ENCODE peak calls at places on chromosome 22, in five cellular contexts. Y is MM.1S, Z is endothelial cell of umbilical vein, D is IMR-90, R is mesenchymal stem cell. Q is an unnamed sample.

GRCh38 chr22:27919222-27919942 is at the start of gene PITPNB:
- DNase-seq in Y (peak; percentile 98), Z (peak; percentile 99), D (peak; percentile 97), R (peak; percentile 97), Q (peak; percentile 99)

GRCh38 chr22:27149886-27150529 is 492.6 kb downstream of the MIAT start:
- DNase-seq in Y (no peak), Z (no peak), D (peak; percentile 37), R (peak; percentile 80), Q (no peak)

GRCh38 chr22:31244044-31244942 is 32.2 kb downstream of the LIMK2 start:
- DNase-seq in Y (no peak), Z (peak; percentile 82), D (peak; percentile 80), R (peak; percentile 94), Q (no peak)

GRCh38 chr22:46119729-46120419 is 30.5 kb upstream of the PPARA start:
- DNase-seq in Y (no peak), Z (no peak), D (peak; percentile 74), R (no peak), Q (no peak)

GRCh38 chr22:35888181-35888870 is 140.3 kb downstream of the RBFOX2 start:
- DNase-seq in Y (no peak), Z (no peak), D (no peak), R (no peak), Q (no peak)

GRCh38 chr22:25510926-25511325 is 53.5 kb upstream of the GRK3 start:
- DNase-seq in Y (no peak), Z (no peak), D (no peak), R (no peak), Q (no peak)

GRCh38 chr22:18931905-18932652 is 4.0 kb downstream of the PRODH start:
- DNase-seq in Y (no peak), Z (no peak), D (no peak), R (no peak), Q (no peak)

GRCh38 chr22:40426671-40427070 is 56.3 kb downstream of the SGSM3 start:
- DNase-seq in Y (no peak), Z (peak; percentile 28), D (peak; percentile 88), R (peak; percentile 53), Q (no peak)

GRCh38 chr22:40153186-40153585 is 24.5 kb upstream of the TNRC6B start:
- DNase-seq in Y (no peak), Z (no peak), D (no peak), R (no peak), Q (no peak)

DNA sequence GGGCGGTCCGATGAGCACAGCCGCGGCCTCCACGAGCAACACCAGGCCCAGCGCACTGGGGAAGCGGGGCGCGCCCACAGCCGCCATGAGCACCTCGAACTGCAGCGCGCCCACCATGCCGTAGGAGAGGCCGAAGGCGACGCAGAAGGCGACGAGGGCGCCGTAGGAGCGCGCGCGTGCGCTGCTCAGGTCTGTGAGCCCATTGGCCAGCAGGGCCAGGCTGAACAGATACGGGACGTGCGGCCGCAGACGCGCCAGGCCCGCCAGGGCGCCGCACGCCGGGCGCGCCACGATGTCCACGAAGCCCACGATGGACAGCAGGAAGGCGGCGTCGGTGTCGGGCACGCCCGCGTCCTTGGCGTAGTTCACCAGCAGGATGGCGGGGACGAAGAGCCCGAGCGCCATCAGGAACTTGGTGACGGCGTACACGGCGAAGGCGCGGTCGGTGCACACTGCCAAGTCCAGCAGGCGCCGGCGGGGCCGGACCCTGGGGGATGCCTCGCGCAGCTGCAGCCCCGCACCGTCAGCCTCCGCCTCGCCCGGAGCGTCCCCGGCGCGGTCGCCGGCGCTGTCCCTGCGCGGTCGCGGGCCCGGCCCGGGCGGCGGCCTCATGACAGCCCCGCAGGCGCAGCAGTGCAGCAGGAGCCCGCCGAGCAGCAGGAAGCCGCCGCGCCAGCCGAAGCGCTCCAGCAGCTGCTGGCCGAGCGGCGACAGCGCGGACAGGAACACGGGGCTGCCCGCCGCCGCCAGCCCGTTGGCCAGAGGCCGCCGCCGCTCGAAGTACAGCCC is 2.9 kb downstream of the SLC16A8 start:
- DNase-seq in Y (no peak), Z (peak; percentile 43), D (peak; percentile 14), R (peak; percentile 39), Q (no peak)
- H3K4me2 ChIP-seq in Y (no peak overlapping the region), Z (peak overlapping the region; percentile 23), D (peak overlapping the region; percentile 65), R (peak overlapping the region; percentile 78), Q (no peak overlapping the region)

GRCh38 chr22:29704528-29705285 is 15.1 kb upstream of the CABP7 start:
- DNase-seq in Y (no peak), Z (no peak), D (peak; percentile 76), R (peak; percentile 69), Q (peak; percentile 63)
- H3K4me2 ChIP-seq in Y (no peak overlapping the region), Z (no peak overlapping the region), D (no peak overlapping the region), R (no peak overlapping the region), Q (no peak overlapping the region)

GRCh38 chr22:20011993-20012740 is 4.5 kb downstream of the ARVCF start:
- DNase-seq in Y (no peak), Z (no peak), D (no peak), R (no peak), Q (no peak)

GRCh38 chr22:20015187-20015625 is 1.4 kb downstream of the ARVCF start:
- DNase-seq in Y (no peak), Z (no peak), D (no peak), R (no peak), Q (no peak)

GRCh38 chr22:20014526-20015186 is 2.0 kb downstream of the ARVCF start:
- DNase-seq in Y (no peak), Z (no peak), D (no peak), R (no peak), Q (no peak)

GRCh38 chr22:20012741-20013331 is 3.8 kb downstream of the ARVCF start:
- DNase-seq in Y (no peak), Z (no peak), D (no peak), R (no peak), Q (no peak)

GRCh38 chr22:20013382-20013871 is 3.2 kb downstream of the ARVCF start:
- DNase-seq in Y (no peak), Z (peak; percentile 67), D (peak; percentile 47), R (peak; percentile 60), Q (peak; percentile 74)
- H3K4me2 ChIP-seq in Y (no peak overlapping the region), Z (no peak overlapping the region), D (no peak overlapping the region), R (no peak overlapping the region), Q (no peak overlapping the region)

GRCh38 chr22:17241571-17242310 is 22.5 kb upstream of the ADA2 start:
- DNase-seq in Y (no peak), Z (no peak), D (no peak), R (no peak), Q (peak; percentile 25)

GRCh38 chr22:17235861-17236260 is 16.6 kb upstream of the ADA2 start:
- DNase-seq in Y (no peak), Z (no peak), D (no peak), R (no peak), Q (no peak)

GRCh38 chr22:17235149-17235655 is 16.0 kb upstream of the ADA2 start:
- DNase-seq in Y (no peak), Z (no peak), D (no peak), R (no peak), Q (no peak)

GRCh38 chr22:17237031-17237668 is 17.9 kb upstream of the ADA2 start:
- DNase-seq in Y (peak; percentile 80), Z (no peak), D (no peak), R (no peak), Q (no peak)

DNA sequence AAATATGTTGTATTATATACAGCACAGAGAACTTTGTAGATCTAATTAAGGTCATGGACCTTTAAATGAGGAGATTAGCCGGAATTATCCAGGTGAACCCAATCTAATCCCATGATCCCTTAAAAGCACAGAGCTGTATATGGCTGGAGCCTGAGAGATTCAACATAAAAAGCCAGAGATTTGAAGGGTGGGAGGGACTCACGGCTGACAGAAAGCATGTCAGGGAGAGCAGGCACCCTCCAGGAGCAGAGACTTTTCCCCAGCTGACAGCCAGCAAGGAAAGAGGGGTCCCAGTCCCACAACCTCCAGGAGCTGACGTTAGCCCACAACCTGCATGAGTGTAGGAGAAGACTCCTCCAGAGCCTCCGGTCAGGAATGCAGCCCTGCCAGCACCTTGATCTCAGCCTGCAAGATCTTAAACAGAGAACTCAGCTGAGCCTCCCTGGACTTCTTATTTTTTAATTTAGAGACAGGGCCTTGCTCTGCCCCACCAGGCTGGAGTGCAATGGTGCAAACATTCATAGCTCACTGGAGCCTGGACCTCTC is 20.0 kb upstream of the ADA2 start:
- DNase-seq in Y (no peak), Z (no peak), D (no peak), R (no peak), Q (no peak)
- H3K4me2 ChIP-seq in Y (no peak overlapping the region), Z (no peak overlapping the region), D (no peak overlapping the region), R (no peak overlapping the region), Q (no peak overlapping the region)